ENCODE peak calls at places on chromosomes 13 and 19, in six cellular contexts. A is A172, Y is activated T-cell treated with anti-CD3 and anti-CD28 coated beads for 48 hours, K is GM12865, R is neural crest cell, P is RWPE1. H is an unnamed sample.

GRCh38 chr19:23395041-23395721 is at the start of gene ZNF91:
- DNase-seq in Y (peak; percentile 84), P (peak; percentile 89), K (peak; percentile 97), R (peak; percentile 80), A (peak; percentile 96), H (peak; percentile 96)

GRCh38 chr19:51719251-51719901 is 4.4 kb downstream of the HAS1 start:
- DNase-seq in A (no peak), R (no peak), K (no peak), Y (no peak), P (no peak), H (no peak)

GRCh38 chr13:111118898-111119607 is 3.9 kb downstream of the ARHGEF7 start:
- DNase-seq in A (no peak), Y (no peak), R (no peak), K (no peak), P (no peak), H (no peak)

GRCh38 chr19:34808566-34808965 is 35.6 kb upstream of the ZNF599 start:
- DNase-seq in Y (no peak), K (no peak), R (no peak), P (peak; percentile 67), A (peak; percentile 47), H (no peak)

GRCh38 chr19:42113641-42114348 is 18.5 kb downstream of the POU2F2 start:
- DNase-seq in Y (no peak), K (peak; percentile 85), R (no peak), P (peak; percentile 93), A (peak; percentile 96), H (no peak)

GRCh38 chr13:35769812-35770211 is 293.3 kb upstream of the MAB21L1 start:
- DNase-seq in K (no peak), Y (no peak), P (no peak), A (no peak), R (no peak), H (no peak)

GRCh38 chr19:33395561-33396550 is 22.3 kb downstream of the CEBPG start:
- DNase-seq in R (no peak), Y (no peak), P (no peak), K (no peak), A (no peak), H (no peak)

GRCh38 chr13:51287758-51288157 is 51.7 kb upstream of the SERPINE3 start:
- DNase-seq in R (no peak), A (no peak), K (no peak), P (no peak), Y (no peak), H (no peak)

GRCh38 chr13:113548171-113548641 is 36.3 kb upstream of the TFDP1 start:
- DNase-seq in K (no peak), Y (no peak), R (no peak), A (no peak), P (no peak), H (no peak)

GRCh38 chr19:38729653-38730469 is 14.4 kb downstream of the CAPN12 start:
- DNase-seq in A (peak; percentile 54), K (peak; percentile 78), Y (peak; percentile 78), P (no peak), R (peak; percentile 84), H (peak; percentile 92)

GRCh38 chr19:42154471-42155323 is 22.5 kb upstream of the POU2F2 start:
- DNase-seq in A (no peak), R (no peak), Y (no peak), K (peak; percentile 6), P (no peak), H (no peak)

GRCh38 chr19:48489608-48490216 is 20.5 kb downstream of the CYTH2 start:
- DNase-seq in Y (peak; percentile 85), A (peak; percentile 40), R (peak; percentile 85), K (peak; percentile 86), P (peak; percentile 73), H (peak; percentile 91)

GRCh38 chr13:113831061-113831460 is 32.8 kb downstream of the GAS6 start:
- DNase-seq in R (no peak), K (no peak), A (no peak), Y (no peak), P (no peak), H (no peak)

GRCh38 chr13:50080856-50081105 is 65.5 kb downstream of the KCNRG start:
- DNase-seq in K (peak; percentile 54), R (no peak), Y (no peak), A (no peak), P (no peak), H (no peak)

GRCh38 chr19:15093001-15093400 is 11.0 kb downstream of the OR1I1 start:
- DNase-seq in R (no peak), K (no peak), P (no peak), A (no peak), Y (no peak), H (no peak)

GRCh38 chr19:33302175-33302973 is at the start of gene CEBPA:
- DNase-seq in K (peak; percentile 81), R (peak; percentile 72), A (peak; percentile 34), Y (peak; percentile 72), P (peak; percentile 81), H (peak; percentile 97)

GRCh38 chr19:15475611-15476010 is 3.7 kb downstream of the PGLYRP2 start:
- DNase-seq in R (no peak), K (no peak), Y (no peak), A (no peak), P (no peak), H (no peak)

GRCh38 chr19:46720516-46721239 is 3.8 kb upstream of the PRKD2 start:
- DNase-seq in K (no peak), P (no peak), Y (no peak), A (no peak), R (no peak), H (no peak)

GRCh38 chr19:35204799-35205732 is 23.5 kb downstream of the FAM187B start:
- DNase-seq in P (no peak), R (no peak), Y (no peak), K (peak; percentile 90), A (no peak), H (no peak)

GRCh38 chr19:5805465-5806132 is 732 bp downstream of the NRTN start:
- DNase-seq in K (no peak), R (peak; percentile 94), P (peak; percentile 60), A (no peak), Y (peak; percentile 55), H (peak; percentile 89)

GRCh38 chr19:10111405-10111811 is at the start of gene P2RY11:
- DNase-seq in K (peak; percentile 79), A (no peak), P (no peak), Y (peak; percentile 55), R (no peak), H (no peak)

GRCh38 chr13:28822161-28822560 is 2.0 kb downstream of the MTUS2 start:
- DNase-seq in A (no peak), P (no peak), R (no peak), K (no peak), Y (no peak), H (no peak)

GRCh38 chr13:31046711-31047279 is 114.3 kb downstream of the TEX26 start:
- DNase-seq in P (no peak), A (no peak), K (no peak), R (no peak), Y (no peak), H (no peak)

GRCh38 chr13:35496011-35496410 is 19.5 kb upstream of the MAB21L1 start:
- DNase-seq in A (no peak), P (no peak), Y (no peak), K (no peak), R (no peak), H (no peak)